ENCODE peak calls at places on chromosomes 2 and 18, in six cellular contexts. R, S, E, F, P and Y are unnamed samples.

GRCh38 chr2:46615555-46616487 is 136.5 kb downstream of the TMEM247 start:
- DNase-seq in R (no peak), S (peak; percentile 14), E (peak; percentile 50), F (no peak), P (no peak), Y (no peak)

GRCh38 chr2:10905872-10906143 is 5.9 kb upstream of the KCNF1 start:
- DNase-seq in R (no peak), S (no peak), E (no peak), F (no peak), P (no peak), Y (no peak)

GRCh38 chr2:29606105-29606871 is 315.1 kb downstream of the ALK start:
- DNase-seq in R (no peak), S (no peak), E (no peak), F (no peak), P (no peak), Y (no peak)

GRCh38 chr2:132824716-132825115 is 154.7 kb upstream of the LYPD1 start:
- DNase-seq in R (no peak), S (no peak), E (no peak), F (no peak), P (no peak), Y (no peak)

GRCh38 chr18:45745817-45746461 is 22.0 kb downstream of the SLC14A1 start:
- DNase-seq in R (peak; percentile 35), S (no peak), E (no peak), F (no peak), P (no peak), Y (no peak)

GRCh38 chr2:46780801-46781445 is 134.7 kb downstream of the MCFD2 start:
- DNase-seq in R (peak; percentile 50), S (no peak), E (peak; percentile 8), F (no peak), P (no peak), Y (no peak)

GRCh38 chr2:2653221-2653620 is 322.1 kb upstream of the MYT1L start:
- DNase-seq in R (no peak), S (no peak), E (no peak), F (no peak), P (no peak), Y (no peak)

GRCh38 chr18:7926526-7926925 is 359.4 kb downstream of the PTPRM start:
- DNase-seq in R (no peak), S (peak; percentile 44), E (no peak), F (no peak), P (no peak), Y (no peak)

GRCh38 chr2:205020673-205021072 is 475.4 kb downstream of the PARD3B start:
- DNase-seq in R (no peak), S (no peak), E (no peak), F (no peak), P (no peak), Y (no peak)

GRCh38 chr18:8140841-8141501 is 468.3 kb upstream of the RAB12 start:
- DNase-seq in R (peak; percentile 30), S (no peak), E (no peak), F (no peak), P (no peak), Y (peak; percentile 68)

GRCh38 chr2:177169810-177170514 is 42.6 kb upstream of the HNRNPA3 start:
- DNase-seq in R (no peak), S (no peak), E (no peak), F (no peak), P (peak; percentile 80), Y (no peak)

GRCh38 chr2:230666885-230667712 is 45.5 kb upstream of the CAB39 start:
- DNase-seq in R (peak; percentile 24), S (no peak), E (no peak), F (no peak), P (no peak), Y (peak; percentile 80)

GRCh38 chr2:96546797-96547196 is 10.2 kb downstream of the ARID5A start:
- DNase-seq in R (no peak), S (no peak), E (no peak), F (no peak), P (peak; percentile 10), Y (no peak)

GRCh38 chr2:180240774-180241173 is 233.7 kb upstream of the CWC22 start:
- DNase-seq in R (no peak), S (no peak), E (peak; percentile 5), F (no peak), P (no peak), Y (no peak)

GRCh38 chr2:128317186-128317897 is 1.3 kb downstream of the HS6ST1 start:
- DNase-seq in R (no peak), S (no peak), E (peak; percentile 80), F (peak; percentile 10), P (peak; percentile 73), Y (peak; percentile 20)

GRCh38 chr2:27442981-27443323 is 771 bp downstream of the KRTCAP3 start:
- DNase-seq in R (no peak), S (no peak), E (no peak), F (no peak), P (no peak), Y (peak; percentile 24)

GRCh38 chr2:203893386-203893785 is 25.8 kb downstream of the CTLA4 start:
- DNase-seq in R (peak; percentile 36), S (no peak), E (no peak), F (peak; percentile 81), P (no peak), Y (peak; percentile 25)

GRCh38 chr2:238599549-238600505 is 173.1 kb downstream of the ASB1 start:
- DNase-seq in R (no peak), S (no peak), E (no peak), F (no peak), P (no peak), Y (no peak)

GRCh38 chr2:95050385-95051300 is 25.1 kb downstream of the MAL start:
- DNase-seq in R (no peak), S (no peak), E (no peak), F (no peak), P (peak; percentile 46), Y (no peak)

GRCh38 chr2:96073170-96073775 is 38.6 kb upstream of the GPAT2 start:
- DNase-seq in R (no peak), S (no peak), E (no peak), F (no peak), P (peak; percentile 53), Y (no peak)

GRCh38 chr2:4408311-4408710 is 704.9 kb downstream of the DCDC2C start:
- DNase-seq in R (no peak), S (no peak), E (no peak), F (no peak), P (no peak), Y (no peak)

DNA sequence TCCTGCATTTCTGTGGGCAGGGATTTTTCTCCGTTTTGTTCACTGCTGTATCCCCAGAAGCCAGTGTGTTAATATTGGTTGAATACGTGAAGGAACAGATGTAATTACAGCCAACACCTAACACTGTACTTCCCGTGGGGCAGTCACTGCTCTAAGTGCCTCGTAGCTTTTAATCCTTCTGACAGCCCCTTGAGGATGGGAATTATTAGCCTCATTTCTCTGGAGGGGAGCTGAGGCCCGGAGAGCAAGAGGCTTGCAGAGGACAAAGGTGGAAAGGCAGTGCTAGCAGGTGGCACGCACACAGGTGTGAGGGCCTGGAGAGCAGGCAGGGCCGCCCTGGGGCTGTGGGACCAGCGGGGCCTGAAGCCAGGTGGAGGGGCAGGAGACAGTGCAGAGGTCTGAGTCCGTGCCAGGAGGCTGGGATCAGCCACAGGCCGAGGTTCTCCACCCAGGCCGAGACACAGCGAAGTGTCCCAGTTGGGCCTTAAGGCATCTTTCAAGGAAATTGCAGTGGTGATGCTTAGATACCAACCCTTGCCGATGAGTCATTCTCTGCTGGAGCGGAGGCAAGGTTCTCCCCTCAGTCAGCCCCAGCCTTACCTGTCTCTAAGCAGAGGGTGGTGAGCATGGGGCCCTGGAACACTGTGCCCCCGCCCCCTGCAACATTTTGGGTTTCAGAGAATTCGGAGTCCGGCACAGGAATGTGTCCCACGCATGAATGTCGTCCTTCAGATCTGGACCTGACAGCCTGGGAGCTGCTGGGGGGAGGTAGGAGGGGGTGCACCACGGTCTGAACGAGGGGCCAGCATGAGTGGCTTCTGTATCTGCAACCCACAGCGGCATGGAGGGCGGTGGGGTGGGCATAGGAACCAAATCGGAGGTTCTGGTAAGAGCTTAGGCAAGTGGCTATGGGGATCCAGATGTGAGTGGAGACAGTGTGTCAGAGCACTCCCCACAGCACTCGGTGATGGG is 122.6 kb downstream of the GBX2 start:
- DNase-seq in R (no peak), S (no peak), E (no peak), F (no peak), P (no peak), Y (no peak)
- H3K27ac ChIP-seq in R (no peak overlapping the region), S (no peak overlapping the region), E (no peak overlapping the region), F (no peak overlapping the region), P (no peak overlapping the region), Y (no peak overlapping the region)

DNA sequence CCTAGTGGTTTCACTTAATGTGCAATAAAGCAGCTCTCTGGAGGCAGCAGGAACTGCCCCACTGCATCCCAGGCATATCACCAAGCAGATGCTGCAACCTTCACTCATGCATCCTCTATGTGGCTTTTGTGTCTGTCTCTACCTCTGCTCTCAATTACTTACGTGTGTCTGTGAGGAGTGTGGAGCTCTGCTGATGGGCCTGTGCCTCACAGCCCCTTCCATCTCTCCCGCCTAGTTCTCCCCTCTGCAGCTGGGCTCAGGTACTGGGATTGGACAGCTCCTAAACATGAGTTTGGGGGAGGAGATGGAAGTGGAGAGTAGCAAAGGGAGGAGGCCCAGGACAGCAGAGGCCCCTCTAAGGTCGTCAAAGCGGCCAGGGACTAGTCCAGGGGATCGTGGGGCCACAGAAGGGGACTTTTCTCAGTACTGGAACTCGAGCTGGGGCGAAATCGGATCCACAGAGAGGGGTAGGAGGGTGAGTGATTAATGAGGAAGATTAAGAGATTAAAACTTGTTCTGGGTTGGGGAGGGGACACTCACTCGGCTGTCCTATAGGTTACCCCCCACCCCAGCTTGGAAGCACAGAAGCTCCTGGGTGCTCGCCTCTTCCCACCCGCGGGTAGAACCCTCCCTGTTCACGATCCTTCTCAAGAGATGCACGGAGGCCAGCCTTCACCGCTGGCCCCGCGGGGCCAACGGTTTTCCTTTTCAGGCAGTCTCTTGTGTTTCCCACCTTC is 2.1 kb upstream of the LBX2 start:
- DNase-seq in R (no peak), S (no peak), E (no peak), F (no peak), P (no peak), Y (no peak)
- H3K4me3 ChIP-seq in R (no peak overlapping the region), S (peak overlapping the region; percentile 54), E (no peak overlapping the region), F (no peak overlapping the region), P (no peak overlapping the region), Y (no peak overlapping the region)

GRCh38 chr2:104028066-104028465 is 825.8 kb upstream of the POU3F3 start:
- DNase-seq in R (no peak), S (no peak), E (no peak), F (no peak), P (no peak), Y (no peak)

DNA sequence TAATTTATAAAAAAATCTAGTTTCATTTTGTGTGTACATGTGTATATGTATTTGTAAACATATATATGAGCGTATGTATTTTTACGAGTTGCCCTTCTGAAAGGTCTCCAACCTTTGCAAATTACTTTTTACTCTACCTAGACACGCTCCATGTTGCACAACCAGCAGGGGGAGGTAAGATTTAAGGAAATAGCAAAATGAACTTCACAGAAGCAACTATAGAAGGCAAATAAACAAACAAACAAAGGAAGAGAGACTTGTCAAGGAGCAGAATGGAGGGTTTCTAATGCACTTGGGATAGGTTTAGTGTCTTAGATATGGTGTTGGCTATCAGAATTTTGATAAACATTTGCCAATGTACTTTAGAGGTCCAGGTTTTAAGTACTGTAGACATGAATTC is 820.5 kb upstream of the POU3F3 start:
- DNase-seq in R (no peak), S (no peak), E (peak; percentile 35), F (no peak), P (no peak), Y (no peak)
- TF ChIP-seq CTCF in R (peak; percentile 47), S (peak; percentile 55), E (peak; percentile 82), F (peak; percentile 36), P (peak; percentile 52), Y (no peak)

DNA sequence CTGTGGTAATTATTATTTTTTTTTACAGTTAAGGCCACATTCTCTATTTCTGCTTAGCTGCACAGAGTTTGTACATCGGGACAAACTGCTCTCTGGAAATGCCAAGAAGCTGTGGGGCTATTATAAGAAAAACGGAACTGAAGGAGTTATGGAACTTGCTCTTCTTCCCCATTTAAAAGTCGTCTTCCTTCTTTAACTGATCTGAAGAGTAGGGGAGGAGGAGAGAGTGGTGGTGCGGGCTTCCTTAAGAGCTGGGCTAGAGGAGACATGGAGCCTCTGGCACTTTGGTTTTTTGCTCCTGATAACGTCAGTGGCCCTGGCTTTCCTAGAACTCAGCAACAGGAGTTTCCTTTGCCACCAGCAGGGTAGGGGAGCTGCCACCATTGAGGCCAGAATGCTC is 54.5 kb downstream of the RAB31 start:
- DNase-seq in R (no peak), S (no peak), E (no peak), F (no peak), P (no peak), Y (no peak)
- H3K27ac ChIP-seq in R (no peak overlapping the region), S (no peak overlapping the region), E (no peak overlapping the region), F (peak overlapping the region; percentile 8), P (peak overlapping the region; percentile 3), Y (no peak overlapping the region)